ENCODE peak calls at places on chromosomes 2 and 18, in six cellular contexts. Y is CD8-positive, alpha-beta memory T cell; X is CD4-positive, alpha-beta T cell; F is breast epithelium; J is posterior cingulate gyrus; P is CD4-positive, alpha-beta memory T cell. E is an unnamed sample.

GRCh38 chr2:96533292-96534073 is 3.1 kb upstream of the ARID5A start:
- DNase-seq in F (peak; percentile 84), Y (no peak), X (no peak), P (no peak), J (peak; percentile 90), E (peak; percentile 81)

GRCh38 chr2:17658251-17658843 is 95.3 kb downstream of the SMC6 start:
- DNase-seq in Y (no peak), J (no peak), F (no peak), P (no peak), X (no peak), E (no peak)

GRCh38 chr2:50943781-50944180 is 88.2 kb downstream of the NRXN1 start:
- DNase-seq in P (no peak), Y (no peak), F (no peak), J (no peak), X (no peak), E (no peak)

GRCh38 chr18:58590827-58591226 is 38.1 kb downstream of the ALPK2 start:
- DNase-seq in J (no peak), Y (no peak), X (no peak), F (no peak), P (no peak), E (no peak)

GRCh38 chr2:159516241-159516758 is 100.0 kb downstream of the BAZ2B start:
- DNase-seq in J (no peak), F (no peak), Y (peak; percentile 64), X (peak; percentile 3), P (peak; percentile 68), E (no peak)

GRCh38 chr2:234352270-234352669 is 144.6 kb downstream of the ARL4C start:
- DNase-seq in J (no peak), Y (no peak), F (no peak), P (no peak), X (no peak), E (no peak)

GRCh38 chr2:8203354-8203753 is 478.5 kb upstream of the ID2 start:
- DNase-seq in Y (no peak), J (peak; percentile 88), F (no peak), P (no peak), X (no peak), E (no peak)

GRCh38 chr18:50398947-50399346 is 24.1 kb downstream of the SKA1 start:
- DNase-seq in F (no peak), P (no peak), Y (no peak), X (no peak), J (no peak), E (no peak)

GRCh38 chr2:128736046-128736688 is 417.5 kb upstream of the HS6ST1 start:
- DNase-seq in P (no peak), J (no peak), Y (no peak), F (no peak), X (no peak), E (no peak)

GRCh38 chr18:5173646-5174045 is 23.4 kb downstream of the AKAIN1 start:
- DNase-seq in P (no peak), J (no peak), F (no peak), X (no peak), Y (no peak), E (no peak)

GRCh38 chr2:124316875-124317605 is 292.0 kb downstream of the CNTNAP5 start:
- DNase-seq in P (no peak), J (no peak), F (no peak), Y (no peak), X (no peak), E (no peak)

GRCh38 chr2:84065857-84066256 is 393.2 kb downstream of the SUCLG1 start:
- DNase-seq in J (no peak), Y (no peak), X (no peak), P (no peak), F (no peak), E (no peak)

GRCh38 chr2:24083567-24084385 is 858 bp downstream of the TP53I3 start:
- DNase-seq in P (no peak), X (no peak), F (no peak), Y (no peak), J (no peak), E (no peak)

E was measured in tibial nerve.